ENCODE peak calls at places on chromosomes 3 and 15, in four cellular contexts. R is mammary epithelial cell, Z is endodermal cell, E is fibroblast of lung. J is an unnamed sample.

GRCh38 chr15:41648770-41649169 is 11.4 kb upstream of the MGA start:
- DNase-seq in Z (no peak), R (peak; percentile 71), E (peak; percentile 90), J (peak; percentile 87)

GRCh38 chr15:66749841-66750575 is 48.0 kb downstream of the SMAD6 start:
- DNase-seq in E (peak; percentile 37), R (peak; percentile 21), Z (no peak), J (no peak)

GRCh38 chr3:120140098-120140742 is 46.0 kb upstream of the GSK3B start:
- DNase-seq in E (no peak), R (no peak), Z (no peak), J (no peak)

GRCh38 chr3:113717308-113717707 is 20.9 kb upstream of the USF3 start:
- DNase-seq in R (no peak), Z (no peak), E (no peak), J (no peak)

GRCh38 chr3:139173372-139174108 is 128.8 kb upstream of the PRR23C start:
- DNase-seq in R (no peak), E (peak; percentile 16), Z (no peak), J (peak; percentile 18)

GRCh38 chr3:61908344-61908743 is 347.0 kb downstream of the PTPRG start:
- DNase-seq in Z (no peak), E (peak; percentile 46), R (peak; percentile 20), J (peak; percentile 29)

GRCh38 chr15:65232520-65232919 is 21.2 kb upstream of the CILP start:
- DNase-seq in Z (no peak), R (no peak), E (no peak), J (no peak)

GRCh38 chr15:84816694-84817460 is at the start of gene ALPK3:
- DNase-seq in E (peak; percentile 19), Z (peak; percentile 88), R (no peak), J (no peak)

GRCh38 chr15:55742927-55743614 is at the start of gene PRTG:
- DNase-seq in Z (peak; percentile 90), E (peak; percentile 83), R (peak; percentile 37), J (peak; percentile 72)

DNA sequence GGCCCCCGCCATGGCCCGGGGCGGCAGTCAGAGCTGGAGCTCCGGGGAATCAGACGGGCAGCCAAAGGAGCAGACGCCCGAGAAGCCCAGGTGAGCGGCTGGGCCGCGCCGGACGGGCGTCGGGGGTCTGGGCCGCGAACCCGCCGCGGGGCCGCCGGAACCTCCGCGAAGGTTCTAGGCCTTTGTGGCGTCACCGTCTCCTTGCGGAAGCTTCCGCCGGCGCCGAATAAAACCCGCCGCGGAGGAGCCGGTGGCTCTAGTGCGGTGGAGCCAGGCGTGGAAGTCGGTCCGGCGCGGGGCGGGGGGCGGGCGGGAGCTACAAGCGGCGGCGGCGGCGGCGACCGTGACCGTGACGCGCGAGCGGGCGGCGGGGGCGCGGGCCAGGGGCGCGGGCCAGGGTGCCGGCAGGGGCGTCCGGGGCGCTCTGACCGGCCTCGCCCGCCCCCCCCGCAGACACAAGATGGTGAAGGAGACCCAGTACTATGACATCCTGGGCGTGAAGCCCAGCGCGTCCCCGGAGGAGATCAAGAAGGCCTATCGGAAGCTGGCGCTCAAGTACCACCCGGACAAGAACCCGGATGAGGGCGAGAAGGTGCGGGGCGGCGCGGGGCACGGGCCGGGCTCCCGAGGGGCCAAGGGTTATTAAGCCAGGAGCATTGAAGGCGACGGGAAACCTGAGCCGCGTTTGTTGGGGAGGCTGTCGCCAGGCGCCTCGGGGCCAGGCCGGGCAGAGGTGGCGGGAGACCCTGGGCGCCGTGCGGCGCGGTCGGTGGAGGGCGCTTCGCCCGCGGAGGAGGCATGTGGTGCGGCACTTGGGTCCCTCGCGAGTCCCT is at the start of gene DNAJA4:
- DNase-seq in R (no peak), E (peak; percentile 46), Z (peak; percentile 74), J (peak; percentile 31)
- H3K9ac ChIP-seq in R (no peak within 1 kb of the TSS), E (peak within 1 kb of the TSS; percentile 49), Z (no peak within 1 kb of the TSS), J (peak within 1 kb of the TSS; percentile 51)

GRCh38 chr3:195811756-195812155 is at the start of gene MUC4:
- DNase-seq in Z (peak; percentile 74), E (no peak), R (no peak), J (no peak)
- H3K9ac ChIP-seq in Z (no peak within 1 kb of the TSS), E (no peak within 1 kb of the TSS), R (no peak within 1 kb of the TSS), J (no peak within 1 kb of the TSS)

GRCh38 chr3:129535075-129535474 is 6.6 kb downstream of the RHO start:
- DNase-seq in E (no peak), Z (no peak), R (no peak), J (no peak)

GRCh38 chr3:129536374-129536667 is 6.7 kb upstream of the H1-8 start:
- DNase-seq in Z (no peak), E (no peak), R (no peak), J (no peak)

GRCh38 chr3:129533406-129533805 is 5.0 kb downstream of the RHO start:
- DNase-seq in R (no peak), E (no peak), Z (no peak), J (no peak)

GRCh38 chr3:129532261-129532660 is 3.8 kb downstream of the RHO start:
- DNase-seq in Z (no peak), E (no peak), R (no peak), J (no peak)

DNA sequence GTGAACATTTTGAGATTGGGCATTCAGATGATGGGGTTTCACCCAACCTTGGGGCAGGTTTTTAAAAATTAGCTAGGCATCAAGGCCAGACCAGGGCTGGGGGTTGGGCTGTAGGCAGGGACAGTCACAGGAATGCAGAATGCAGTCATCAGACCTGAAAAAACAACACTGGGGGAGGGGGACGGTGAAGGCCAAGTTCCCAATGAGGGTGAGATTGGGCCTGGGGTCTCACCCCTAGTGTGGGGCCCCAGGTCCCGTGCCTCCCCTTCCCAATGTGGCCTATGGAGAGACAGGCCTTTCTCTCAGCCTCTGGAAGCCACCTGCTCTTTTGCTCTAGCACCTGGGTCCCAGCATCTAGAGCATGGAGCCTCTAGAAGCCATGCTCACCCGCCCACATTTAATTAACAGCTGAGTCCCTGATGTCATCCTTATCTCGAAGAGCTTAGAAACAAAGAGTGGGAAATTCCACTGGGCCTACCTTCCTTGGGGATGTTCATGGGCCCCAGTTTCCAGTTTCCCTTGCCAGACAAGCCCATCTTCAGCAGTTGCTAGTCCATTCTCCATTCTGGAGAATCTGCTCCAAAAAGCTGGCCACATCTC is 6.1 kb downstream of the RHO start:
- DNase-seq in E (no peak), Z (peak; percentile 84), R (no peak), J (no peak)
- H3K9ac ChIP-seq in E (no peak overlapping the region), Z (peak overlapping the region; percentile 76), R (no peak overlapping the region), J (no peak overlapping the region)

GRCh38 chr15:70314018-70314354 is 216.3 kb upstream of the TLE3 start:
- DNase-seq in Z (no peak), E (no peak), R (no peak), J (no peak)
- H3K9ac ChIP-seq in Z (no peak overlapping the region), E (no peak overlapping the region), R (no peak overlapping the region), J (no peak overlapping the region)

DNA sequence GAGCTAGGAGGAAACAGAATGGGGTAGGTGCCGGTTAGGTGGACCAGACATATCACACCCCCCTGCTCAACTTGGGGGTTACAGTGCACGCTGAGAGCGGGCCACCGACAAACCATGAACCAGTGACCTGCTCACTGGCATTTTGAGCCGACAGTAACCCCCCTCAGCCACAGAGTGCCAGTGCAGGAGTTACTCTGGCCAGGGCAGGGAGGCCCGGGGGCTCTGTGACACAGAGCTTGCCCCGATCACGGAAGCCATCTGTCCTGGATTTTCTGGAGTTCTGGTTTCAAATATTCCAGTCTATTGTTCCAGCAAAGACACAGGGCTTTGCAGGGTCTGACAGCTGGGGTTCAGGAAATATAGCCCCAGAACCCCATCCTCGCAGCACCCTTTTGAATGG is 225.2 kb downstream of the VPS13C start:
- DNase-seq in R (no peak), E (no peak), Z (no peak), J (no peak)
- H3K9ac ChIP-seq in R (no peak overlapping the region), E (no peak overlapping the region), Z (no peak overlapping the region), J (no peak overlapping the region)

GRCh38 chr3:112467584-112467983 is 31.7 kb downstream of the BTLA start:
- DNase-seq in E (no peak), Z (no peak), R (no peak), J (no peak)
- H3K9ac ChIP-seq in E (no peak overlapping the region), Z (no peak overlapping the region), R (no peak overlapping the region), J (no peak overlapping the region)

DNA sequence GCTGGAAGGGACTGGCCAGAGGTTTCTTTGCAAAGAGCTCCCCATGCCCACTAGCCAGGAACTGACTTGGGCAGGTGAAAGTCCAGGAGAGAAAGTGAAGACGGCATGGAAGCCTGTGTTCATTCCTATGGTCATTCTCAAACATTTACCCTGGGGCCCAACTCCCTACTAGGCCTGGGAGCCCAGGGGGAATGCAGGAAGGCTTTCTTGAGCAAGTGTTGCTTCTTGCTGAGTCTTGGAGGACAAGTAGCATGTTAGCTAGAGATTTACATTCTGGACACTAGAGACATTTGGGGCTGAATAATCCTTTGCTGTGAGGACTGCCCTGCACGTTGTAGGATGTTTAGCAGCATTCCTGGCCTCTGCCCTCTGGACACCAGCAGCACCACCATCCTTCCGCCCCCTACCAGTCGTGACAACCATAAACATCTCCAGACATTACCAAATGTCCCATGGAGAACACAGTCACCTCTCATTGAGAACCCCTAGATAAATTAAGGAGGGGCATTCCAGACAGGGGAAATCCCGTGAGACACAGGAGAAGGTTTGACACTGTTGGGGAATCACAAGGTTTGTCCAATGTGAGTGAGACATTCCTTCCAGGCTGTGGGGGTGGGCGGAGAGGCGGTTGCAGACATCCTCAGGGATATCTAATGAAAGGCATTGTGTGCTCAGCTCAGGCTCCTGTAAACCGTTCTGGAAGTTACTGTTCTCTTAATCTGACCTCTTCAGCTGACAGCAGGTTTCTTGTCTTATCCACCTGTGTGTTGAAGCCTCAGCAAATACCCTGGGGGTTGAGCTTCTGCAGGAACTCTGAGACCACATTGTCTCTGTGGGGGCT is 236.2 kb downstream of the TLE3 start:
- DNase-seq in E (no peak), R (peak; percentile 35), Z (peak; percentile 82), J (no peak)
- H3K9ac ChIP-seq in E (no peak overlapping the region), R (no peak overlapping the region), Z (peak overlapping the region; percentile 18), J (no peak overlapping the region)

GRCh38 chr15:58467121-58467721 is 35.4 kb downstream of the LIPC start:
- DNase-seq in E (peak; percentile 34), Z (no peak), R (no peak), J (peak; percentile 27)
- H3K9ac ChIP-seq in E (no peak overlapping the region), Z (no peak overlapping the region), R (no peak overlapping the region), J (no peak overlapping the region)

DNA sequence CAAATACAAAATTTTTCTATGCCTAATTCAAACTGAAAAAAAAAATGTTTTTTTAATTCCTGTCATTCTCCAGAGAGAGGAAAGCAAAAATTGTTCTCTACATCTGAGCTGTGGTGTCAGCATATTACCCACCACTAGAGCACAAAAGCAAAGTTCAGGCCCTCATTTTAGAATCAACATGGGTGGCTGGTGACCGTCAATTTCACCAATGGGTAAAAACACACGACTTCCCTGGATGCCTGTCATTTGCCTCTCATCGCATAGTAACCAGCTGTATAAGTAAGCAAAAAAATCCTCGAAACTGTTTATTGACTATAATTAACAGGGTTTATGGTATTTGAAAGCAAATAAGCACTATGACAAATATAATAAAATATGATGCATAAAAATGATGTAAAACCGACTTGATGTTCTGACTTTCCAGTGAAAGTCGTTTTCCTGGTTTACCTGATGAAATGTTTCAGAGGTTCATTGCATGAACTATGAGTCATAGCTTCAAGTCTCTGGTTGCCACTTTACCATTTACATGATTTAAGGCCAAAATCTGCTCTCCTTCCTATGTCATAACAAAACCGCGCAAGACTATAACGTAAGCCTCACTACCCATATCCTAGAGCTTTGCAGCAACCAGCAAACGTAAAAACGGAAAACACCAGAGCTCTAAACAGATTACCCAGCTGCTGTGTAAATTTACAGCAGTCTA is 60.5 kb downstream of the THBS1 start:
- DNase-seq in Z (no peak), R (peak; percentile 87), E (peak; percentile 57), J (peak; percentile 42)
- H3K9ac ChIP-seq in Z (no peak overlapping the region), R (no peak overlapping the region), E (no peak overlapping the region), J (no peak overlapping the region)

J was measured in astrocyte.